ENCODE peak calls at places on chromosomes 11 and 22, in five cellular contexts. S is uterus, P is lower lobe of right lung, L is tibial artery, F is psoas muscle. G is an unnamed sample.

GRCh38 chr11:95503047-95503446 is 272.0 kb upstream of the SESN3 start:
- DNase-seq in S (no peak), P (no peak), L (no peak), F (no peak), G (peak; percentile 61)

GRCh38 chr11:79059171-79059570 is 381.7 kb downstream of the TENM4 start:
- DNase-seq in S (no peak), P (no peak), L (no peak), F (no peak), G (no peak)

GRCh38 chr22:32567544-32567943 is 92.9 kb downstream of the FBXO7 start:
- DNase-seq in S (no peak), P (no peak), L (no peak), F (no peak), G (no peak)

GRCh38 chr11:6757373-6757967 is 14.3 kb downstream of the OR2AG2 start:
- DNase-seq in S (peak; percentile 30), P (no peak), L (peak; percentile 34), F (no peak), G (peak; percentile 74)

GRCh38 chr11:15073361-15074205 is at the start of gene CALCB:
- DNase-seq in S (no peak), P (peak; percentile 51), L (no peak), F (no peak), G (peak; percentile 32)

GRCh38 chr11:117605331-117605730 is 191.7 kb downstream of the DSCAML1 start:
- DNase-seq in S (no peak), P (no peak), L (no peak), F (no peak), G (no peak)

GRCh38 chr22:24284747-24285203 is 14.1 kb downstream of the SPECC1L start:
- DNase-seq in S (no peak), P (no peak), L (no peak), F (no peak), G (no peak)

GRCh38 chr22:23054531-23055257 is 15.6 kb upstream of the GNAZ start:
- DNase-seq in S (no peak), P (no peak), L (peak; percentile 1), F (no peak), G (no peak)

GRCh38 chr22:30557243-30557642 is 10.7 kb upstream of the SEC14L6 start:
- DNase-seq in S (no peak), P (no peak), L (no peak), F (no peak), G (no peak)

GRCh38 chr11:78188809-78189724 is at the start of gene USP35:
- DNase-seq in S (no peak), P (no peak), L (no peak), F (no peak), G (no peak)

GRCh38 chr11:62337682-62338181 is 484 bp downstream of the ASRGL1 start:
- DNase-seq in S (no peak), P (peak; percentile 50), L (no peak), F (peak; percentile 55), G (peak; percentile 9)

GRCh38 chr11:121650520-121651266 is 197.9 kb upstream of the SORL1-AS1 start:
- DNase-seq in S (no peak), P (no peak), L (no peak), F (no peak), G (no peak)

GRCh38 chr11:78371221-78371899 is 46.3 kb downstream of the GAB2 start:
- DNase-seq in S (no peak), P (no peak), L (no peak), F (no peak), G (no peak)

GRCh38 chr11:111559791-111560190 is 19.3 kb downstream of the LAYN start:
- DNase-seq in S (no peak), P (no peak), L (no peak), F (no peak), G (no peak)

GRCh38 chr22:36048911-36049677 is 20.5 kb upstream of the RBFOX2 start:
- DNase-seq in S (no peak), P (no peak), L (no peak), F (no peak), G (no peak)

GRCh38 chr22:17368144-17368726 is 1.0 kb upstream of the CECR2 start:
- DNase-seq in S (no peak), P (no peak), L (no peak), F (no peak), G (no peak)

GRCh38 chr22:28014141-28015055 is 95.3 kb upstream of the PITPNB start:
- DNase-seq in S (no peak), P (peak; percentile 43), L (no peak), F (peak; percentile 41), G (no peak)

GRCh38 chr22:20130739-20131592 is 638 bp upstream of the ZDHHC8 start:
- DNase-seq in S (peak; percentile 83), P (peak; percentile 92), L (peak; percentile 84), F (peak; percentile 92), G (peak; percentile 88)

GRCh38 chr11:70066628-70067027 is 11.5 kb upstream of the ANO1 start:
- DNase-seq in S (no peak), P (no peak), L (no peak), F (no peak), G (no peak)

GRCh38 chr11:2885017-2885675 is 429 bp downstream of the CDKN1C start:
- DNase-seq in S (peak; percentile 58), P (peak; percentile 75), L (no peak), F (peak; percentile 77), G (peak; percentile 79)

GRCh38 chr22:46833228-46833627 is 70.8 kb downstream of the TBC1D22A start:
- DNase-seq in S (no peak), P (no peak), L (no peak), F (no peak), G (peak; percentile 42)

GRCh38 chr11:99631618-99632017 is 610.9 kb downstream of the CNTN5 start:
- DNase-seq in S (no peak), P (no peak), L (no peak), F (no peak), G (no peak)
- H3K4me1 ChIP-seq in S (no peaks in the 10 kb centered on the region), P (no peaks in the 10 kb centered on the region), L (no peaks in the 10 kb centered on the region), F (no peaks in the 10 kb centered on the region), G (peaks cover 10% of the 10 kb centered on the region)

GRCh38 chr11:37503411-37504065 is 905.5 kb upstream of the RAG2 start:
- DNase-seq in S (no peak), P (no peak), L (no peak), F (no peak), G (no peak)
- H3K4me1 ChIP-seq in S (no peaks in the 10 kb centered on the region), P (no peaks in the 10 kb centered on the region), L (no peaks in the 10 kb centered on the region), F (no peaks in the 10 kb centered on the region), G (peaks cover 5% of the 10 kb centered on the region)

GRCh38 chr11:66068923-66069714 is 953 bp upstream of the PACS1 start:
- DNase-seq in S (no peak), P (no peak), L (peak; percentile 62), F (no peak), G (peak; percentile 70)

GRCh38 chr11:66064571-66064970 is 5.5 kb upstream of the PACS1 start:
- DNase-seq in S (no peak), P (no peak), L (no peak), F (no peak), G (no peak)

GRCh38 chr11:66067640-66068039 is 2.4 kb upstream of the PACS1 start:
- DNase-seq in S (no peak), P (no peak), L (no peak), F (no peak), G (no peak)

GRCh38 chr11:66068154-66068821 is 1.8 kb upstream of the PACS1 start:
- DNase-seq in S (peak; percentile 71), P (peak; percentile 79), L (peak; percentile 71), F (peak; percentile 79), G (peak; percentile 85)

DNA sequence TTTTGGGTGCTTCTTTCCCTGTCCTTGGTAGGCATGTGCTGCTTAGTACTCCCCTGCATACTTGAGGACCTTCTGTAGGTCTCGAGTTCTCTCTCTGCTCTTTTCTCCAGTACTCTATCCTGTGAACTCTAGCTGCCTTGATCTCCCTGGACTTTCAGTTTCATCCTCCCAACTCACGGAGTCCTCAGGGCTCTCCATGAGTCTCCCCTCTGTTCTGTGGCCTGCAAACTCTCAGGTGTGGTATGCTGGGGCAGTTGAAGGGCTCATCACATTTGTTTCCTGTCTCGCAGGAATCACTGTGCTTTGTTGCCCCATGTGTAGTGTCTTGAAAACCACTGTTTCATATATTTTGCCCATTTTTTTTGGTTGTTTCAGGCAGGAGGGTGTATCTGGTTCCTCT is 3.3 kb upstream of the PACS1 start:
- DNase-seq in S (no peak), P (no peak), L (no peak), F (no peak), G (no peak)
- H3K4me1 ChIP-seq in S (no peaks in the 10 kb centered on the region), P (peaks cover 34% of the 10 kb centered on the region), L (peaks cover 23% of the 10 kb centered on the region), F (peaks cover 19% of the 10 kb centered on the region), G (peaks cover 22% of the 10 kb centered on the region)

GRCh38 chr11:63919267-63920125 is 2.5 kb upstream of the RCOR2 start:
- DNase-seq in S (no peak), P (no peak), L (no peak), F (peak; percentile 69), G (peak; percentile 79)
- H3K4me1 ChIP-seq in S (no peaks in the 10 kb centered on the region), P (peaks cover 48% of the 10 kb centered on the region), L (peaks cover 54% of the 10 kb centered on the region), F (peaks cover 33% of the 10 kb centered on the region), G (peaks cover 40% of the 10 kb centered on the region)

DNA sequence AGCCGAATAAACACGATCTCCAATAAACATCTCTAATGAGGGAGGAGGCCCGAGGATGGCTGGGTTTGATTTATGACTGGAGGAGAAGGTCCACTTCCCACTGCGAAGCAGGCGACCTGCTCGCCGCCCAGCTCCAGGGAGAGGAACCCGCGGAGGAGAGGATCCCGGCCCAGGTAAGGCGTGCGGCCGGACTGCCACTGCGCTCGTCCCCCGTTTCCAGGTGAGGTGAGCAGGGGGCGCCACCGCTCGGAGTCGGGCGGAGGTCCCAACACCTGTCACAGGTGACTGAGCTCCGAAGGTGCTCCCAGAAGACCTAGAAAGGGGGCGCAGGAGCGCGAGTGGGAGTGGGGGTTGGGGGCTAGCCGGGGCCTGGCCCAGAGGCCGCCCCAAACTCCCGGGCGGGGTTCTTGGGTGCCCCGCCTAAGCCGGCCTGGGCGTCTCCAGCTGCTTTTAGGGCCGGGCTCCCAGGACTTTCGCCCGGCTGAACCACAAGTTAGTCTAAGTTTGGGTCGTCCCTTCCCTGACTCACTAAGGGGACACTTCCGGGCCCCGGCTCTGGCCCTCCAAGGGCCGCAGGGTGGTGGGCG is 5.4 kb upstream of the PAX6 start:
- DNase-seq in S (no peak), P (no peak), L (no peak), F (no peak), G (no peak)
- H3K4me1 ChIP-seq in S (no peaks in the 10 kb centered on the region), P (peaks cover 62% of the 10 kb centered on the region), L (peaks cover 68% of the 10 kb centered on the region), F (peaks cover 46% of the 10 kb centered on the region), G (peaks cover 7% of the 10 kb centered on the region)

GRCh38 chr11:113119074-113119473 is 157.9 kb downstream of the NCAM1 start:
- DNase-seq in S (no peak), P (no peak), L (no peak), F (no peak), G (no peak)
- H3K4me1 ChIP-seq in S (peaks cover 9% of the 10 kb centered on the region), P (no peaks in the 10 kb centered on the region), L (peaks cover 8% of the 10 kb centered on the region), F (no peaks in the 10 kb centered on the region), G (peaks cover 25% of the 10 kb centered on the region)

DNA sequence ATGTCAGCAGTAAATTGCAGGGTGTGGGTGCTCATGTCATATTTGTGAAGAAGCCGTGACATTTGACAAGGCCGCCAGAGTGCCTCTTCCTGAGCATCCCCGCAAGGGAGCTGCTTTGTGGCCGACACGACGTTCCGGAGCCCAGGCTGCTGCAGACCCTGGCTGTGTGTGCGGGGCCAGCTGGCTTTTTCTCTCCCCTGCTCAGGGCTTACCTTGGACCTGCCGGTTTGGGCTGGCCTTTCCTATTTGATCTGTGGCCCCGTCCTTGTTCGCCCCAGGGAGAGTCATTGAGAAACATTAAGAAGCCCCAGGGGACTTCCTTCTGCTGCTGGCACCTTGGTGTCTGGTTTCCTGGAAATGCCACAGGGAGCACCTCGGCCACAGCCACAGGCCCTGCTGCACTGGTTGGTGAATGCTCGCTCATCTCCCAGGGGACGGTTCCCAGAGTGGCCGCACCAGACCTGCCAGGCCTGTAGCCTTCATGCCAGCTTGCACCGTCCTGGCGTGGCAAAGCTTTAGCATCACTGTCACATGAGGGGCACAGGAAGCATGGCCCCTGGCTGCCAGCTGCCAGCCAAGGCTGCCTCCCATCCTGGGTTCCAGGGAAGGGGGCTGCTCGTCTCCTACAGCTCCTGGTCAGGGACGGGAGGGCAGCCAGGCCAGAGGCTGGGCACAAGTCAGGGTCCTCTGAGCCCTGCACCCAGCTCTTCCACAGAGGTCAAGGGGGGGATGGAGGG is 5.4 kb downstream of the GRK2 start:
- DNase-seq in S (peak; percentile 14), P (peak; percentile 55), L (peak; percentile 45), F (peak; percentile 71), G (no peak)
- H3K4me1 ChIP-seq in S (peaks cover 21% of the 10 kb centered on the region), P (peaks cover 95% of the 10 kb centered on the region), L (peaks cover 97% of the 10 kb centered on the region), F (peaks cover 87% of the 10 kb centered on the region), G (peaks cover 23% of the 10 kb centered on the region)